ENCODE peak calls at places on chromosomes 3 and 15, in ten cellular contexts. O is HTR-8/SVneo; Z is stimulated activated CD8-positive, alpha-beta memory T cell treated with anti-CD3 and anti-CD28 coated beads, Interleukin-4, amount 100 ng/mL, for 24 hours; F is fibroblast of pulmonary artery; S is left colon; Y is fibroblast of lung; I is suprapubic skin; N is CD8-positive, alpha-beta T cell; H is NCI-H526 treated with DMSO at 0.1 percent for 48 hours; V is pons. E is an unnamed sample.

GRCh38 chr15:39538936-39539335 is 41.9 kb upstream of the THBS1 start:
- DNase-seq in Y (peak), S (no peak), F (no peak), V (no peak), I (no peak), H (no peak), O (no peak), N (no peak), Z (no peak), E (no peak)

GRCh38 chr3:14415501-14415900 is 13.1 kb downstream of the SLC6A6 start:
- DNase-seq in Z (no peak), F (peak), O (peak), I (no peak), Y (peak), N (no peak), S (no peak), V (no peak), H (no peak), E (no peak)

GRCh38 chr3:94961423-94962100 is 898.7 kb downstream of the NSUN3 start:
- DNase-seq in V (no peak), I (no peak), H (no peak), Z (no peak), Y (no peak), F (no peak), S (no peak), O (no peak), N (no peak), E (no peak)

GRCh38 chr3:38343797-38344594 is 2.6 kb upstream of the XYLB start:
- DNase-seq in F (peak), O (no peak), S (no peak), Z (no peak), I (no peak), N (no peak), V (peak), H (no peak), Y (no peak), E (no peak)

GRCh38 chr3:142243134-142243533 is 17.7 kb upstream of the GK5 start:
- DNase-seq in I (no peak), O (no peak), Z (no peak), S (no peak), V (no peak), H (no peak), F (no peak), Y (no peak), N (no peak), E (no peak)

GRCh38 chr15:65466901-65467300 is 44.2 kb upstream of the IGDCC4 start:
- DNase-seq in H (no peak), O (no peak), I (no peak), Y (peak), V (no peak), N (no peak), F (no peak), S (no peak), Z (no peak), E (no peak)

GRCh38 chr3:107752202-107752990 is 229.6 kb downstream of the BBX start:
- DNase-seq in Y (peak), S (no peak), I (no peak), V (peak), H (no peak), F (peak), N (no peak), O (no peak), Z (no peak), E (peak)

GRCh38 chr3:44554626-44555592 is at the start of gene ZKSCAN7:
- DNase-seq in F (peak), H (peak), Z (peak), O (peak), Y (peak), N (peak), S (peak), I (peak), V (peak), E (peak)

GRCh38 chr15:49199666-49200065 is 29.6 kb downstream of the GALK2 start:
- DNase-seq in N (no peak), V (no peak), Y (no peak), H (no peak), O (no peak), I (no peak), F (peak), Z (no peak), S (no peak), E (no peak)

GRCh38 chr3:168407381-168407780 is 311.7 kb upstream of the GOLIM4 start:
- DNase-seq in I (no peak), H (no peak), Z (no peak), S (no peak), Y (no peak), N (no peak), O (no peak), V (no peak), F (no peak), E (no peak)

GRCh38 chr3:20916966-20917606 is 731.1 kb upstream of the SGO1 start:
- DNase-seq in S (no peak), V (no peak), N (no peak), Z (no peak), Y (no peak), I (no peak), F (no peak), O (no peak), H (no peak), E (no peak)

GRCh38 chr3:52291508-52292181 is 4.0 kb downstream of the GLYCTK start:
- DNase-seq in S (no peak), Y (no peak), O (no peak), I (peak), Z (no peak), F (no peak), H (no peak), V (no peak), N (peak), E (no peak)

GRCh38 chr3:188689101-188689574 is 482.6 kb upstream of the TPRG1 start:
- DNase-seq in O (no peak), I (peak), Y (peak), V (no peak), S (no peak), Z (no peak), H (no peak), N (no peak), F (peak), E (no peak)

GRCh38 chr3:123405936-123406510 is 42.9 kb downstream of the ADCY5 start:
- DNase-seq in H (no peak), F (no peak), Z (no peak), V (no peak), S (no peak), Y (no peak), O (no peak), N (no peak), I (no peak), E (no peak)

GRCh38 chr3:28935141-28935540 is 345.7 kb upstream of the RBMS3 start:
- DNase-seq in V (no peak), Z (no peak), H (no peak), O (no peak), Y (no peak), I (no peak), S (no peak), N (no peak), F (no peak), E (no peak)

GRCh38 chr15:74978077-74978476 is 17.3 kb upstream of the SCAMP5 start:
- DNase-seq in Z (no peak), H (no peak), F (no peak), O (no peak), N (no peak), Y (no peak), V (no peak), I (no peak), S (no peak), E (no peak)

GRCh38 chr15:31353931-31354330 is 27.3 kb downstream of the KLF13 start:
- DNase-seq in Z (no peak), O (no peak), Y (peak), V (peak), H (no peak), I (no peak), F (no peak), N (no peak), S (no peak), E (peak)

GRCh38 chr3:139447486-139447885 is 28.8 kb downstream of the RBP2 start:
- DNase-seq in Z (no peak), Y (no peak), I (no peak), H (no peak), O (no peak), S (no peak), V (no peak), N (no peak), F (no peak), E (no peak)

GRCh38 chr3:129695203-129695602 is 88.7 kb upstream of the PLXND1 start:
- DNase-seq in S (no peak), Y (no peak), N (no peak), O (no peak), Z (no peak), I (no peak), F (peak), V (no peak), H (no peak), E (no peak)

GRCh38 chr3:108393128-108393900 is 97.0 kb downstream of the HHLA2 start:
- DNase-seq in Y (no peak), H (no peak), S (no peak), I (no peak), F (no peak), O (no peak), N (no peak), Z (no peak), V (no peak), E (no peak)

GRCh38 chr3:142844339-142844977 is 44.4 kb downstream of the PCOLCE2 start:
- DNase-seq in V (no peak), S (no peak), Z (no peak), H (peak), F (peak), Y (peak), I (no peak), N (no peak), O (peak), E (no peak)

GRCh38 chr3:126945171-126945721 is 37.7 kb upstream of the PLXNA1 start:
- DNase-seq in I (peak), O (no peak), N (no peak), Z (no peak), H (no peak), F (no peak), V (no peak), S (no peak), Y (no peak), E (no peak)

GRCh38 chr3:79297242-79297641 is 470.6 kb downstream of the ROBO1 start:
- DNase-seq in F (peak), Y (peak), H (no peak), V (no peak), N (no peak), O (peak), I (no peak), S (no peak), Z (no peak), E (no peak)

GRCh38 chr3:9778518-9779129 is 8.9 kb upstream of the CAMK1 start:
- DNase-seq in S (no peak), Z (no peak), I (no peak), V (no peak), N (no peak), O (no peak), H (no peak), Y (peak), F (no peak), E (no peak)

GRCh38 chr3:145286937-145287336 is 874.0 kb downstream of the PLOD2 start:
- DNase-seq in F (no peak), Z (no peak), S (no peak), H (no peak), O (no peak), V (no peak), I (no peak), N (no peak), Y (no peak), E (no peak)

GRCh38 chr3:135991621-135992020 is 26.1 kb downstream of the PPP2R3A start:
- DNase-seq in S (no peak), I (no peak), N (no peak), Y (peak), Z (no peak), F (no peak), V (no peak), H (no peak), O (no peak), E (no peak)

GRCh38 chr3:53129344-53129743 is 891 bp downstream of the RFT1 start:
- DNase-seq in V (no peak), Z (no peak), O (no peak), N (no peak), Y (no peak), I (no peak), H (no peak), F (no peak), S (no peak), E (no peak)

GRCh38 chr15:68990755-68991500 is 23.6 kb upstream of the NOX5 start:
- DNase-seq in V (no peak), Z (no peak), O (no peak), Y (no peak), N (no peak), F (no peak), S (no peak), H (no peak), I (no peak), E (no peak)

GRCh38 chr15:24865300-24865699 is 89.5 kb upstream of the SNRPN start:
- DNase-seq in Z (no peak), O (no peak), F (no peak), H (no peak), V (no peak), N (no peak), Y (no peak), I (no peak), S (no peak), E (no peak)

GRCh38 chr3:67076607-67077006 is 78.5 kb downstream of the KBTBD8 start:
- DNase-seq in F (peak), S (no peak), O (no peak), N (no peak), H (no peak), I (no peak), Y (no peak), V (no peak), Z (no peak), E (no peak)

GRCh38 chr3:151873433-151873832 is at the start of gene SUCNR1:
- DNase-seq in O (no peak), I (no peak), Y (no peak), F (no peak), H (peak), Z (no peak), S (no peak), V (no peak), N (no peak), E (no peak)

GRCh38 chr3:61186030-61186429 is 65.2 kb downstream of the FHIT start:
- DNase-seq in V (no peak), Z (no peak), N (no peak), F (no peak), O (no peak), I (no peak), S (no peak), Y (no peak), H (no peak), E (no peak)

GRCh38 chr15:42832577-42832976 is 88.0 kb downstream of the TTBK2 start:
- DNase-seq in S (no peak), H (no peak), N (no peak), I (no peak), O (peak), F (peak), Y (peak), Z (no peak), V (no peak), E (no peak)

GRCh38 chr3:50830451-50830850 is 155.7 kb downstream of the DOCK3 start:
- DNase-seq in Z (no peak), F (no peak), O (no peak), H (no peak), V (peak), N (no peak), I (no peak), S (no peak), Y (no peak), E (peak)

GRCh38 chr15:24916305-24917009 is 38.3 kb upstream of the SNRPN start:
- DNase-seq in F (no peak), Z (no peak), I (no peak), S (no peak), O (no peak), V (no peak), Y (peak), H (no peak), N (no peak), E (no peak)

GRCh38 chr15:48119277-48119676 is 1.5 kb upstream of the SLC24A5 start:
- DNase-seq in N (no peak), H (no peak), Z (no peak), F (no peak), Y (peak), I (no peak), O (no peak), V (no peak), S (no peak), E (no peak)

GRCh38 chr3:143439785-143440184 is 320.2 kb downstream of the CHST2 start:
- DNase-seq in Z (no peak), S (no peak), F (no peak), I (no peak), H (no peak), N (no peak), O (no peak), Y (no peak), V (no peak), E (no peak)

GRCh38 chr15:35540885-35541284 is 5.1 kb downstream of the DPH6 start:
- DNase-seq in Z (no peak), S (no peak), I (no peak), O (no peak), F (peak), V (no peak), N (no peak), Y (peak), H (no peak), E (no peak)

E was measured in globus pallidus.